ENCODE peak calls at places on chromosomes 11 and 22, in six cellular contexts. S, O, F, I, G and V are unnamed samples.

GRCh38 chr22:40024201-40025061 is 29.7 kb downstream of the FAM83F start:
- DNase-seq in S (peak; percentile 92), O (peak; percentile 11), F (no peak), I (peak; percentile 68), G (peak; percentile 61), V (peak; percentile 49)

GRCh38 chr11:60857378-60858232 is 1.9 kb upstream of the PTGDR2 start:
- DNase-seq in S (no peak), O (no peak), F (no peak), I (no peak), G (peak; percentile 77), V (no peak)

GRCh38 chr11:44709966-44710365 is 16.8 kb upstream of the TSPAN18 start:
- DNase-seq in S (no peak), O (no peak), F (no peak), I (no peak), G (peak; percentile 57), V (no peak)

GRCh38 chr11:78940500-78941225 is 366.0 kb upstream of the NARS2 start:
- DNase-seq in S (peak; percentile 63), O (no peak), F (no peak), I (no peak), G (no peak), V (no peak)

GRCh38 chr22:48098243-48098935 is 1335.9 kb downstream of the TBC1D22A start:
- DNase-seq in S (no peak), O (no peak), F (no peak), I (no peak), G (no peak), V (no peak)

GRCh38 chr22:46499798-46500174 is 37.6 kb downstream of the CELSR1 start:
- DNase-seq in S (no peak), O (no peak), F (no peak), I (no peak), G (no peak), V (no peak)

GRCh38 chr22:33756508-33756949 is 163.7 kb downstream of the LARGE1 start:
- DNase-seq in S (peak; percentile 39), O (no peak), F (no peak), I (no peak), G (no peak), V (no peak)

GRCh38 chr11:33774356-33775063 is at the start of gene FBXO3:
- DNase-seq in S (peak; percentile 99), O (peak; percentile 77), F (peak; percentile 86), I (peak; percentile 76), G (peak; percentile 57), V (peak; percentile 95)

GRCh38 chr22:34599567-34599966 is 466.4 kb upstream of the ISX start:
- DNase-seq in S (no peak), O (no peak), F (no peak), I (no peak), G (no peak), V (no peak)

GRCh38 chr22:19981961-19982920 is 34.4 kb downstream of the ARVCF start:
- DNase-seq in S (no peak), O (no peak), F (no peak), I (no peak), G (no peak), V (no peak)

GRCh38 chr11:114180301-114181055 is 115.7 kb upstream of the NNMT start:
- DNase-seq in S (peak; percentile 62), O (no peak), F (peak; percentile 62), I (peak; percentile 36), G (peak; percentile 48), V (no peak)

GRCh38 chr22:37037669-37038068 is 13.9 kb upstream of the KCTD17 start:
- DNase-seq in S (no peak), O (no peak), F (no peak), I (no peak), G (no peak), V (no peak)

GRCh38 chr11:9386901-9387300 is 2.4 kb downstream of the IPO7 start:
- DNase-seq in S (no peak), O (no peak), F (no peak), I (no peak), G (no peak), V (no peak)

GRCh38 chr11:36249271-36249670 is 40.0 kb downstream of the COMMD9 start:
- DNase-seq in S (no peak), O (no peak), F (peak; percentile 42), I (peak; percentile 76), G (peak; percentile 94), V (no peak)

GRCh38 chr22:38314140-38314991 is 2.9 kb downstream of the CSNK1E start:
- DNase-seq in S (no peak), O (no peak), F (no peak), I (peak; percentile 36), G (peak; percentile 61), V (no peak)

GRCh38 chr11:66317322-66317765 is 500 bp upstream of the CD248 start:
- DNase-seq in S (no peak), O (no peak), F (peak; percentile 59), I (no peak), G (peak; percentile 61), V (no peak)

GRCh38 chr22:37274380-37274862 is 7.9 kb upstream of the CYTH4 start:
- DNase-seq in S (no peak), O (peak; percentile 15), F (no peak), I (no peak), G (no peak), V (peak; percentile 69)

GRCh38 chr11:13761712-13762111 is 93.2 kb downstream of the FAR1 start:
- DNase-seq in S (no peak), O (no peak), F (no peak), I (no peak), G (no peak), V (no peak)

GRCh38 chr11:43921561-43922294 is 20.7 kb upstream of the C11orf96 start:
- DNase-seq in S (no peak), O (no peak), F (no peak), I (no peak), G (no peak), V (no peak)

GRCh38 chr11:27740362-27741024 is 40.2 kb upstream of the BDNF start:
- DNase-seq in S (peak; percentile 17), O (no peak), F (no peak), I (no peak), G (no peak), V (no peak)

GRCh38 chr22:23179381-23180294 is 671 bp upstream of the BCR start:
- DNase-seq in S (no peak), O (peak; percentile 50), F (peak; percentile 45), I (no peak), G (no peak), V (peak; percentile 22)

GRCh38 chr11:103441021-103441420 is 331.8 kb downstream of the DYNC2H1 start:
- DNase-seq in S (no peak), O (no peak), F (no peak), I (no peak), G (no peak), V (no peak)